ENCODE peak calls at places on chromosomes 7 and 10, in ten cellular contexts. D, M, X, R, S, V, T, U, N and G are unnamed samples.

GRCh38 chr7:119102294-119102693 is 877.8 kb downstream of the ANKRD7 start:
- DNase-seq in T (no peak), N (no peak), V (no peak), D (no peak), U (no peak), X (no peak), M (no peak), R (no peak), S (no peak), G (no peak)

GRCh38 chr7:105003275-105003674 is 10.7 kb upstream of the KMT2E start:
- DNase-seq in D (no peak), T (no peak), N (peak), U (no peak), M (peak), R (peak), V (peak), S (no peak), X (peak), G (no peak)

GRCh38 chr7:100837099-100837836 is 9.9 kb upstream of the EPHB4 start:
- DNase-seq in D (peak), T (peak), X (peak), V (peak), M (peak), N (peak), S (peak), U (peak), R (peak), G (peak)

GRCh38 chr7:151429555-151430331 is 10.2 kb downstream of the CRYGN start:
- DNase-seq in U (no peak), V (no peak), R (no peak), X (peak), T (peak), N (no peak), S (no peak), M (no peak), D (peak), G (no peak)

GRCh38 chr10:23096814-23097549 is 1.6 kb downstream of the MSRB2 start:
- DNase-seq in U (no peak), D (no peak), S (no peak), M (peak), T (no peak), V (peak), R (no peak), N (peak), X (peak), G (no peak)

GRCh38 chr7:125336326-125336725 is 406.7 kb upstream of the POT1 start:
- DNase-seq in T (no peak), S (no peak), R (no peak), N (no peak), U (no peak), X (no peak), M (no peak), D (no peak), V (no peak), G (no peak)

GRCh38 chr10:49595713-49596492 is 14.2 kb upstream of the SLC18A3 start:
- DNase-seq in V (no peak), R (no peak), D (no peak), S (no peak), N (no peak), T (no peak), X (no peak), U (no peak), M (peak), G (no peak)

GRCh38 chr10:75034131-75034512 is 77.3 kb upstream of the SAMD8 start:
- DNase-seq in N (no peak), R (no peak), D (no peak), X (no peak), M (no peak), U (no peak), T (no peak), V (no peak), S (no peak), G (no peak)

GRCh38 chr7:5514440-5515035 is 90.9 kb upstream of the TNRC18 start:
- DNase-seq in S (no peak), R (no peak), N (no peak), X (peak), T (no peak), M (no peak), U (no peak), D (no peak), V (no peak), G (no peak)

GRCh38 chr10:114851336-114851735 is 29.8 kb downstream of the FHIP2A start:
- DNase-seq in S (no peak), V (no peak), D (no peak), T (no peak), X (no peak), N (no peak), U (no peak), M (no peak), R (no peak), G (no peak)

GRCh38 chr10:80599424-80599847 is 61.7 kb downstream of the SH2D4B start:
- DNase-seq in U (no peak), D (no peak), X (peak), R (no peak), S (peak), T (peak), M (no peak), V (peak), N (peak), G (peak)

GRCh38 chr10:94123253-94123995 is 129.7 kb downstream of the PLCE1 start:
- DNase-seq in S (peak), D (no peak), R (no peak), M (no peak), U (no peak), T (no peak), V (peak), X (peak), N (peak), G (no peak)

GRCh38 chr7:100983451-100984187 is 14.3 kb downstream of the MUC12 start:
- DNase-seq in N (peak), X (peak), U (no peak), R (no peak), D (no peak), S (no peak), M (no peak), T (no peak), V (peak), G (no peak)

GRCh38 chr10:50577681-50578350 is 45.9 kb downstream of the SGMS1 start:
- DNase-seq in T (no peak), U (peak), R (no peak), V (peak), M (no peak), N (no peak), D (no peak), S (no peak), X (peak), G (peak)

GRCh38 chr7:6250364-6250833 is 22.0 kb downstream of the CYTH3 start:
- DNase-seq in V (no peak), D (no peak), R (no peak), S (no peak), M (no peak), X (no peak), N (peak), U (no peak), T (peak), G (no peak)

GRCh38 chr7:121076350-121077164 is 88.0 kb downstream of the CPED1 start:
- DNase-seq in T (no peak), M (no peak), D (no peak), S (no peak), N (peak), X (peak), V (peak), U (no peak), R (no peak), G (no peak)

DNA sequence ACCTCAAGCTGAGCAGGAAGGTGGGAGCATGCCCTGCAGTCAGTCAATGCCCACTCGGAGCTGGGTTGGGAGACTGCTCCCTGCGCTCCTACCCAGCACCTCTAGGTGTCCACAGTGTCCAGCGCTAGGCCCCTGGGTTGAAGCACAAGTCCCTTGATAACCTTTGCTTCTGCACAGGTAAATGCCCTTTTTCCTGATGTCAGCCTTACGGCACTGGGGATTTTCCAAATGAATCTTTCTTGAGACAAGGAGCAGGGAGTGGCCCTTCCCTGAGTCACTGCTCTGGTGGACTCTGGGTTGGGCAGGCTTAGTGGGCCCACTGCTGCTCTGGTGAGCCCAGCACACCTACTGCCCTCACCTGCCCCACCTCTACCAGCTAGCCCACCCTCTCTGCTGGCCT is 61.9 kb upstream of the OPN4 start:
- DNase-seq in X (no peak), D (no peak), M (no peak), N (peak), U (no peak), R (no peak), T (no peak), S (peak), V (peak), G (peak)
- TF ChIP-seq CTCF in X (peak), D (no peak), M (no peak), N (peak), U (no peak), R (no peak), T (no peak), S (peak), V (peak), G (peak)

GRCh38 chr7:48872548-48872947 is 51.8 kb upstream of the CDC14C start:
- DNase-seq in R (no peak), D (no peak), S (no peak), N (no peak), U (no peak), M (no peak), V (no peak), T (no peak), X (no peak), G (no peak)

GRCh38 chr7:48876087-48876486 is 48.3 kb upstream of the CDC14C start:
- DNase-seq in S (no peak), N (no peak), T (no peak), M (no peak), V (no peak), D (no peak), X (no peak), U (no peak), R (no peak), G (no peak)

GRCh38 chr7:48875300-48875916 is 48.9 kb upstream of the CDC14C start:
- DNase-seq in R (no peak), N (peak), U (peak), S (peak), V (peak), D (peak), M (peak), X (peak), T (no peak), G (peak)
- TF ChIP-seq CTCF in R (no peak), N (peak), U (peak), S (peak), V (peak), D (no peak), M (no peak), X (peak), T (peak), G (peak)

DNA sequence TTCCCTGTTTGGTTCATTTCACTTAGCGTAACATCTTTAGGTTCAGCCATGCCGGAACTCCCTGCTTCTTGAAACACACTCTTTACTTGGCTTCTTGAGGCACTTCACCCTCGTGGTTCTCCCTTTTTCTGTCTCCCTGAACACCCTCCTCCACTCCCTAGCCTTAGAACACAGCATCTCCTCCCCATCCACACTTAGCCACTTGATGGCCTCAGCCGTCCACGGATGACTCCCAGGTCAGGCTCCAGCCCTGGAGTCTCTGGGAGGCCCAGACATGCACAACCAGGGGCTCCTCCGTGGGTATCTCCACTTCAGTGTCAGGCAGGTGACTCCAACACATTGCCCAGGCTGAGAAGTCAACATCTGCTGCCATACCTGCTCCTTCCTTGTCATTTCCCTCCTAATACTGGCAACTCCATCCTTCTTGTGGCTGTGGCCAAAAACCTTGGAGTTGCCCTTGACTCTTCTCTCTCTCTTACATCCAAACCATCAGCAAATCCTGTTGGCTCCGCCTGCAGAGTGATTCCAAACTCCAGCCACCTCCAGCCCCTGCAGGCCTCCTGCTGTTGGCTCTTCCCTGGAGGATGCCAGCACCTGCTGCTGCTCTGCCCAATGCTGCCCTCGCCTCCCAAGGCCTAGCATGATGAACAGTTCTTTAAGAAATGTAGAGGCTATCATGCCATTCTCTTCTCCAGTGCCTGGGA is 8.4 kb upstream of the INMT start:
- DNase-seq in D (peak), R (no peak), N (no peak), S (no peak), X (peak), M (no peak), U (no peak), V (peak), T (no peak), G (peak)
- TF ChIP-seq CTCF in D (no peak), R (peak), N (peak), S (peak), X (peak), M (no peak), U (no peak), V (peak), T (no peak), G (peak)

GRCh38 chr7:106248616-106249015 is 36.2 kb downstream of the NAMPT start:
- DNase-seq in M (no peak), R (no peak), N (no peak), U (no peak), S (no peak), V (no peak), D (no peak), T (no peak), X (no peak), G (peak)

GRCh38 chr7:106247827-106248201 is 37.0 kb downstream of the NAMPT start:
- DNase-seq in N (no peak), X (no peak), U (no peak), M (no peak), S (no peak), D (no peak), T (no peak), V (no peak), R (no peak), G (no peak)

GRCh38 chr7:106246941-106247826 is 37.6 kb downstream of the NAMPT start:
- DNase-seq in M (no peak), N (no peak), V (no peak), S (no peak), U (no peak), T (no peak), X (no peak), R (no peak), D (no peak), G (no peak)

GRCh38 chr7:106239406-106239805 is 45.4 kb downstream of the NAMPT start:
- DNase-seq in R (no peak), M (no peak), N (peak), X (no peak), S (no peak), U (no peak), D (no peak), T (no peak), V (no peak), G (no peak)

GRCh38 chr7:106243893-106244292 is 40.9 kb downstream of the NAMPT start:
- DNase-seq in U (no peak), D (no peak), R (no peak), M (no peak), X (peak), S (no peak), T (no peak), V (no peak), N (peak), G (no peak)
- TF ChIP-seq CTCF in U (no peak), D (no peak), R (no peak), M (no peak), X (no peak), S (no peak), T (no peak), V (no peak), N (no peak), G (no peak)

GRCh38 chr10:130935897-130936550 is 375.5 kb downstream of the TCERG1L start:
- DNase-seq in R (no peak), M (no peak), T (no peak), U (no peak), X (no peak), D (no peak), S (no peak), V (no peak), N (no peak), G (no peak)
- TF ChIP-seq CTCF in R (no peak), M (no peak), T (no peak), U (no peak), X (no peak), D (no peak), S (no peak), V (no peak), N (no peak), G (no peak)

GRCh38 chr10:130464426-130464825 is 328.2 kb downstream of the GLRX3 start:
- DNase-seq in N (no peak), U (no peak), M (no peak), T (no peak), S (no peak), R (no peak), V (no peak), X (no peak), D (no peak), G (no peak)

GRCh38 chr10:130466271-130466997 is 330.2 kb downstream of the GLRX3 start:
- DNase-seq in D (no peak), X (no peak), R (no peak), V (no peak), S (no peak), T (no peak), U (no peak), N (no peak), M (no peak), G (no peak)

GRCh38 chr10:130461631-130462030 is 325.4 kb downstream of the GLRX3 start:
- DNase-seq in T (no peak), D (no peak), R (no peak), V (no peak), X (no peak), U (no peak), M (no peak), S (no peak), N (no peak), G (no peak)

GRCh38 chr10:130463104-130463875 is 327.1 kb downstream of the GLRX3 start:
- DNase-seq in T (no peak), N (no peak), V (no peak), U (no peak), M (no peak), S (no peak), D (no peak), X (no peak), R (no peak), G (no peak)

GRCh38 chr10:130463876-130464360 is 327.7 kb downstream of the GLRX3 start:
- DNase-seq in V (no peak), D (no peak), U (no peak), X (no peak), R (no peak), N (no peak), S (no peak), T (no peak), M (no peak), G (no peak)
- TF ChIP-seq CTCF in V (no peak), D (no peak), U (no peak), X (no peak), R (no peak), N (no peak), S (no peak), T (no peak), M (no peak), G (no peak)

GRCh38 chr7:74429153-74429747 is 24.5 kb upstream of the GTF2IRD1 start:
- DNase-seq in M (no peak), U (no peak), V (no peak), T (no peak), S (peak), N (no peak), X (peak), D (no peak), R (no peak), G (no peak)

GRCh38 chr7:74427974-74428373 is 25.7 kb upstream of the GTF2IRD1 start:
- DNase-seq in V (no peak), D (no peak), U (no peak), R (no peak), X (no peak), T (no peak), M (no peak), S (no peak), N (no peak), G (no peak)

DNA sequence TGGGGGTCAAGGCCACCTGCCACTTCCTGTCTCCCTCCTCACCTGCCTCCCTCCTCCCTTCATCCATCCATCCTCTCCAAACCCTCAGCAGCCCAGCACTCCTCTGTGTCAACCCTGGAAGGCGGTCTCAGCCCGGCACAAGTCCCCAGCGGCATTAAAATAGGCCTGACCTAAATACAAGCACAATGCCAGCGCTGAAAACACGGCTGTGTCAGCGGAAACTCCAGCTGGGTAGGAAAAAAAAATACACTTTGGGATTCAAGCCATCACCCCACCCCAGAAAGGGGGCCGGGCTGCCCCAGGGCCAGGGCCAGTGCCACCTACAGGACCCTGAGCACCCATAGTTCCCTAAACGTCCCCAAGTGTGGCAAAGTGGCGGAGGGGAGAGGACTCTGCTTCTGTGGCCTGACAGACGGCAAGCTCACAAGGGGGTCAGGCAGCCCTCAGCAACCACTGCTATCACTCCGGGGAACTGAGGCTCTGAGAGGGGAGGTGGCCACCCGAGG is 22.7 kb upstream of the GTF2IRD1 start:
- DNase-seq in R (no peak), N (no peak), X (no peak), V (no peak), T (no peak), D (no peak), S (peak), M (no peak), U (peak), G (no peak)
- TF ChIP-seq CTCF in R (no peak), N (no peak), X (no peak), V (no peak), T (no peak), D (no peak), S (no peak), M (no peak), U (no peak), G (no peak)

GRCh38 chr7:23335141-23335540 is 36.0 kb downstream of the MALSU1 start:
- DNase-seq in S (no peak), D (no peak), T (no peak), M (no peak), U (no peak), N (no peak), V (no peak), R (no peak), X (no peak), G (no peak)
- TF ChIP-seq CTCF in S (no peak), D (no peak), T (no peak), M (no peak), U (no peak), N (no peak), V (no peak), R (no peak), X (no peak), G (no peak)

DNA sequence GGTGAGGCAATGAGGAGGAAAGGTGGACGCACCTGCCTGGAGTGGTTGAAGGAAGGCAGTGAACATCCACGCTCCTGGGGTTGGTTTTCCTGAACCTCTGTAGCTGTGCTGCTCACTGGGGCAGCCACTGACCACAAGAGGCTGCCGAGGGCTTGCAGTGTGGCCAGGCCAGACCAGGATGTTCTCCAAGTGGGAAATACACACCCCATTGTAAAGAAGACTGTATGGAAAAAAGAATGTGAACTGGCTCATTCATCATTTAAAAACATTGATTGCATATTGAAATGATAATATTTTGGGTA is 107.6 kb downstream of the SNX10 start:
- DNase-seq in S (peak), N (no peak), T (no peak), U (peak), R (no peak), M (peak), X (no peak), D (peak), V (peak), G (peak)
- TF ChIP-seq CTCF in S (peak), N (no peak), T (no peak), U (no peak), R (no peak), M (no peak), X (peak), D (no peak), V (peak), G (peak)

GRCh38 chr7:111229951-111230350 is 139.0 kb downstream of the LRRN3 start:
- DNase-seq in R (no peak), T (no peak), M (no peak), X (no peak), S (no peak), U (no peak), D (no peak), V (no peak), N (no peak), G (no peak)
- TF ChIP-seq CTCF in R (no peak), T (no peak), M (no peak), X (no peak), S (no peak), U (no peak), D (no peak), V (no peak), N (no peak), G (no peak)